ENCODE peak calls at places on chromosomes 16 and 17, in seven cellular contexts. N is adrenal gland, C is H1, B is neural progenitor cell, O is RWPE1, A is GM23248, U is mammary epithelial cell. S is an unnamed sample.

GRCh38 chr17:1455291-1455747 is 713 bp downstream of the CRK start:
- DNase-seq in N (peak; percentile 63), U (peak; percentile 50), C (peak; percentile 59), B (peak; percentile 82), O (peak; percentile 64), A (peak; percentile 91), S (peak; percentile 67)

GRCh38 chr17:13337864-13338371 is 263.8 kb downstream of the HS3ST3A1 start:
- DNase-seq in A (peak; percentile 84), N (peak; percentile 35), B (peak; percentile 42), O (peak; percentile 50), C (no peak), U (peak; percentile 43), S (no peak)

GRCh38 chr17:29151567-29151966 is 28.6 kb downstream of the MYO18A start:
- DNase-seq in U (peak; percentile 79), N (no peak), B (peak; percentile 38), C (no peak), O (peak; percentile 45), A (peak; percentile 66), S (no peak)

GRCh38 chr17:46152423-46152822 is 40.8 kb downstream of the KANSL1 start:
- DNase-seq in A (no peak), C (no peak), N (no peak), B (no peak), U (no peak), O (no peak), S (no peak)

GRCh38 chr17:81310963-81311550 is 15.9 kb upstream of the SLC38A10 start:
- DNase-seq in B (no peak), A (no peak), U (no peak), N (no peak), C (no peak), O (no peak), S (no peak)

GRCh38 chr16:76194621-76195015 is 82.6 kb upstream of the CNTNAP4 start:
- DNase-seq in C (no peak), O (peak; percentile 55), U (peak; percentile 89), N (peak; percentile 37), A (peak; percentile 0), B (no peak), S (no peak)

GRCh38 chr16:71626018-71626857 is at the start of gene MARVELD3:
- DNase-seq in C (peak; percentile 99), B (peak; percentile 51), O (peak; percentile 91), U (peak; percentile 71), N (peak; percentile 35), A (peak; percentile 14), S (peak; percentile 70)

GRCh38 chr16:89685916-89686315 is 573 bp upstream of the CDK10 start:
- DNase-seq in N (no peak), B (no peak), U (no peak), A (no peak), C (no peak), O (no peak), S (no peak)

GRCh38 chr16:13348416-13348815 is 447.0 kb downstream of the SHISA9 start:
- DNase-seq in O (no peak), C (no peak), B (no peak), A (no peak), N (no peak), U (no peak), S (no peak)

GRCh38 chr16:57528499-57529323 is 7.7 kb downstream of the CCDC102A start:
- DNase-seq in U (no peak), C (peak; percentile 94), A (no peak), O (no peak), B (peak; percentile 89), N (no peak), S (peak; percentile 32)

GRCh38 chr17:58587713-58588117 is 73.3 kb upstream of the MTMR4 start:
- DNase-seq in O (peak; percentile 77), A (peak; percentile 48), U (peak; percentile 32), B (peak; percentile 74), N (peak; percentile 42), C (peak; percentile 70), S (peak; percentile 41)

GRCh38 chr17:62950067-62950466 is 16.0 kb upstream of the TANC2 start:
- DNase-seq in N (no peak), U (peak; percentile 52), A (peak; percentile 69), O (peak; percentile 77), C (no peak), B (no peak), S (no peak)

GRCh38 chr17:1329745-1330343 is 50.4 kb downstream of the TRARG1 start:
- DNase-seq in B (no peak), O (no peak), N (no peak), A (no peak), C (no peak), U (no peak), S (no peak)

GRCh38 chr17:38912221-38912813 is 13.1 kb upstream of the LASP1NB start:
- DNase-seq in B (no peak), O (no peak), C (no peak), A (no peak), U (no peak), N (no peak), S (peak; percentile 30)

GRCh38 chr16:2151188-2152091 is 3.0 kb downstream of the RAB26 start:
- DNase-seq in B (no peak), U (no peak), O (no peak), A (no peak), C (peak; percentile 73), N (no peak), S (no peak)

GRCh38 chr16:30458561-30459394 is 13.1 kb upstream of the SEPHS2 start:
- DNase-seq in B (no peak), A (no peak), O (no peak), U (no peak), N (no peak), C (no peak), S (peak; percentile 81)

GRCh38 chr17:57552114-57552601 is 192.9 kb downstream of the CCDC182 start:
- DNase-seq in A (peak; percentile 42), O (no peak), C (peak; percentile 82), N (no peak), U (no peak), B (peak; percentile 83), S (peak; percentile 61)

GRCh38 chr16:22397459-22397858 is 23.0 kb upstream of the CDR2 start:
- DNase-seq in O (no peak), B (no peak), C (no peak), N (no peak), A (peak; percentile 93), U (peak; percentile 82), S (no peak)

GRCh38 chr17:35245196-35245486 is 2.3 kb downstream of the SLFN5 start:
- DNase-seq in N (no peak), C (no peak), A (peak; percentile 95), O (peak; percentile 82), B (no peak), U (peak; percentile 92), S (no peak)

GRCh38 chr17:72417627-72418026 is 296.8 kb downstream of the SOX9 start:
- DNase-seq in B (no peak), A (no peak), N (no peak), O (no peak), U (no peak), C (no peak), S (no peak)

GRCh38 chr16:15933781-15934180 is 15.6 kb upstream of the ABCC1 start:
- DNase-seq in O (no peak), C (no peak), B (no peak), U (no peak), N (no peak), A (no peak), S (no peak)

GRCh38 chr16:56608876-56609462 is 585 bp downstream of the MT2A start:
- DNase-seq in B (peak; percentile 45), A (peak; percentile 53), O (no peak), N (no peak), U (no peak), C (no peak), S (no peak)

GRCh38 chr16:81492307-81492706 is 47.7 kb downstream of the CMIP start:
- DNase-seq in O (no peak), C (no peak), A (peak; percentile 80), N (no peak), U (no peak), B (peak; percentile 68), S (no peak)

GRCh38 chr16:81493755-81494433 is 49.3 kb downstream of the CMIP start:
- DNase-seq in C (no peak), B (no peak), A (peak; percentile 93), O (peak; percentile 93), U (peak; percentile 97), N (peak; percentile 78), S (no peak)

GRCh38 chr16:81492965-81493754 is 48.6 kb downstream of the CMIP start:
- DNase-seq in N (no peak), C (no peak), U (peak; percentile 29), A (no peak), O (no peak), B (no peak), S (no peak)

GRCh38 chr16:81489547-81490267 is 45.1 kb downstream of the CMIP start:
- DNase-seq in N (no peak), O (no peak), A (no peak), C (no peak), B (no peak), U (no peak), S (no peak)

GRCh38 chr16:81491522-81492188 is 47.0 kb downstream of the CMIP start:
- DNase-seq in C (no peak), O (no peak), B (no peak), A (peak; percentile 82), U (no peak), N (no peak), S (no peak)
- H3K27ac ChIP-seq in C (no peak overlapping the region), O (peak overlapping the region; percentile 97), B (peak overlapping the region; percentile 89), A (peak overlapping the region; percentile 84), U (peak overlapping the region; percentile 41), N (peak overlapping the region; percentile 83), S (peak overlapping the region; percentile 64)

GRCh38 chr16:66524601-66525164 is 25.2 kb downstream of the TK2 start:
- DNase-seq in A (no peak), C (no peak), B (no peak), U (no peak), O (no peak), N (peak; percentile 32), S (no peak)
- H3K27ac ChIP-seq in A (no peak overlapping the region), C (no peak overlapping the region), B (no peak overlapping the region), U (no peak overlapping the region), O (no peak overlapping the region), N (peak overlapping the region; percentile 97), S (peak overlapping the region; percentile 60)

GRCh38 chr17:40340327-40340726 is 24.2 kb downstream of the GJD3 start:
- DNase-seq in O (no peak), C (no peak), A (no peak), N (no peak), B (no peak), U (no peak), S (no peak)
- H3K27ac ChIP-seq in O (no peak overlapping the region), C (no peak overlapping the region), A (peak overlapping the region; percentile 83), N (peak overlapping the region; percentile 90), B (no peak overlapping the region), U (no peak overlapping the region), S (peak overlapping the region; percentile 100)

GRCh38 chr17:75559958-75560533 is 27.6 kb upstream of the MYO15B start:
- DNase-seq in O (no peak), N (no peak), C (no peak), U (no peak), B (no peak), A (no peak), S (peak; percentile 57)

GRCh38 chr17:75557852-75558665 is 29.5 kb upstream of the MYO15B start:
- DNase-seq in B (no peak), O (no peak), A (no peak), C (no peak), N (no peak), U (no peak), S (peak; percentile 67)

GRCh38 chr17:75558666-75559530 is 28.7 kb upstream of the MYO15B start:
- DNase-seq in U (no peak), N (no peak), A (no peak), O (no peak), B (no peak), C (no peak), S (no peak)

GRCh38 chr17:75555679-75556153 is 30.2 kb downstream of the LLGL2 start:
- DNase-seq in O (no peak), N (no peak), A (no peak), C (no peak), U (no peak), B (no peak), S (peak; percentile 72)

GRCh38 chr17:75557075-75557851 is 30.3 kb upstream of the MYO15B start:
- DNase-seq in N (peak; percentile 80), C (no peak), A (peak; percentile 32), B (no peak), O (no peak), U (peak; percentile 13), S (peak; percentile 84)
- H3K27ac ChIP-seq in N (peak overlapping the region; percentile 56), C (no peak overlapping the region), A (no peak overlapping the region), B (peak overlapping the region; percentile 29), O (peak overlapping the region; percentile 25), U (no peak overlapping the region), S (no peak overlapping the region)